ENCODE peak calls at places on chromosomes 5 and 9, in six cellular contexts. B, H, U, J, E and P are unnamed samples. For H3K79me2, the result is how much of the 10 kb centered on the place peaks cover.

GRCh38 chr5:149062371-149063016 is 368 bp downstream of the SH3TC2 start:
- DNase-seq in J (peak), U (no peak), H (no peak), E (peak), B (no peak), P (peak)

GRCh38 chr9:119556129-119556875 is 187.1 kb upstream of the BRINP1 start:
- DNase-seq in E (no peak), U (no peak), H (peak), J (peak), B (peak), P (peak)

GRCh38 chr5:113140837-113141661 is 164.5 kb downstream of the DCP2 start:
- DNase-seq in J (no peak), U (no peak), H (no peak), E (no peak), B (no peak), P (no peak)

GRCh38 chr5:151684690-151685361 is 1.9 kb downstream of the SPARC start:
- DNase-seq in U (no peak), B (no peak), H (peak), E (no peak), J (no peak), P (peak)

GRCh38 chr9:122219856-122220672 is 8.7 kb downstream of the LHX6 start:
- DNase-seq in J (no peak), H (no peak), U (no peak), E (no peak), B (peak), P (no peak)

GRCh38 chr5:51099173-51099853 is 283.9 kb upstream of the ISL1 start:
- DNase-seq in B (no peak), E (no peak), J (no peak), H (no peak), U (no peak), P (no peak)

GRCh38 chr5:65926276-65926761 is at the start of gene ERBIN:
- DNase-seq in E (no peak), U (no peak), B (peak), H (peak), J (peak), P (peak)

GRCh38 chr9:97528529-97529230 is 27.2 kb downstream of the TMOD1 start:
- DNase-seq in B (no peak), H (no peak), E (no peak), J (no peak), U (no peak), P (no peak)

GRCh38 chr5:75367401-75367800 is 30.4 kb downstream of the HMGCR start:
- DNase-seq in J (no peak), B (no peak), E (no peak), U (no peak), H (no peak), P (peak)

GRCh38 chr5:141402553-141403328 is at the start of gene PCDHGA9:
- DNase-seq in E (peak), U (no peak), B (peak), J (no peak), H (peak), P (no peak)

GRCh38 chr5:137630972-137631370 is 104.9 kb downstream of the KLHL3 start:
- DNase-seq in J (no peak), U (no peak), E (no peak), B (no peak), H (no peak), P (peak)

GRCh38 chr9:76687861-76688374 is 76.3 kb upstream of the PCA3 start:
- DNase-seq in H (no peak), U (no peak), E (peak), B (no peak), J (no peak), P (peak)

GRCh38 chr5:43432486-43433365 is 20.5 kb upstream of the CCL28 start:
- DNase-seq in J (peak), E (peak), B (no peak), H (no peak), U (no peak), P (no peak)

GRCh38 chr5:151319334-151319733 is 15.8 kb upstream of the SLC36A3 start:
- DNase-seq in J (no peak), B (no peak), U (no peak), H (no peak), E (peak), P (no peak)

GRCh38 chr5:147404706-147405105 is 105.2 kb downstream of the DPYSL3 start:
- DNase-seq in H (no peak), E (no peak), B (no peak), U (peak), J (no peak), P (no peak)

GRCh38 chr5:116084231-116084630 is 594 bp upstream of the COMMD10 start:
- DNase-seq in E (no peak), H (peak), J (no peak), U (no peak), B (peak), P (no peak)

GRCh38 chr9:129507805-129508204 is 113.1 kb downstream of the C9orf50 start:
- DNase-seq in E (no peak), H (no peak), U (no peak), J (no peak), B (no peak), P (no peak)

GRCh38 chr9:83622814-83623633 is at the start of gene IDNK:
- DNase-seq in H (peak), U (no peak), J (peak), B (peak), E (peak), P (peak)

GRCh38 chr9:128689293-128689770 is 310 bp downstream of the SET start:
- DNase-seq in H (no peak), E (no peak), B (peak), J (no peak), U (no peak), P (no peak)

GRCh38 chr5:1594336-1595106 is 70.8 kb upstream of the LPCAT1 start:
- DNase-seq in E (peak), U (peak), J (peak), B (peak), H (peak), P (peak)

GRCh38 chr5:177390363-177391300 is 6.4 kb downstream of the SLC34A1 start:
- DNase-seq in H (peak), B (peak), E (peak), U (peak), J (peak), P (peak)

DNA sequence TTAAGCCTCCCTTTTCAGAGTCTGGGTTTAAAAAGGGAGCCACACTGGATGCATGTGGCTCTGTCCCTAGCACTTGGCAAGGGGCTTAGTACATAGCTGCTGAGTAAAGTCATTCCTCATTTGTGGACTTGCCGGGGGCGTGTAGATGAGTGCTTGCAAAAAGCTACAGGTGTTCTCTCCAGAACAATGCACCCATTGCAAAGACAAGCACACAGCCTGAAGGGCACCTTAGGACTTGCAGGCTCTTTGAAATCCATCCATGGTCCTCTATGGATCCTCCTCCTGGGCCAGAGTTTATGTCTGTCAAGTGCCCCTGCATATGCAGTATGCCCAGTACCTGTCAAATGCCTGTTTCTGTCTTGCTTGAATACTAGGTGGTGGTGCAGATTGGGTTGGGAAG is 18.3 kb upstream of the SMIM32 start:
- DNase-seq in H (no peak), U (no peak), B (no peak), J (no peak), E (no peak), P (no peak)
- TF ChIP-seq MAX in H (no peak), U (no peak), B (no peak), J (no peak), E (no peak), P (no peak)

GRCh38 chr5:14460844-14461398 is 120.7 kb upstream of the OTULINL start:
- DNase-seq in J (no peak), E (no peak), B (no peak), U (no peak), H (no peak), P (no peak)
- H3K79me2 ChIP-seq in J (under half), E (under half), B (half or more), U (under half), H (under half), P (under half)

GRCh38 chr5:14813747-14814146 is 57.8 kb downstream of the ANKH start:
- DNase-seq in U (no peak), J (no peak), H (no peak), E (no peak), B (no peak), P (no peak)

GRCh38 chr5:14818931-14819790 is 52.4 kb downstream of the ANKH start:
- DNase-seq in E (no peak), B (no peak), U (no peak), J (no peak), H (no peak), P (no peak)

GRCh38 chr5:14816374-14816998 is 55.1 kb downstream of the ANKH start:
- DNase-seq in H (no peak), J (no peak), U (no peak), E (no peak), B (no peak), P (no peak)

GRCh38 chr5:14821721-14822120 is 49.9 kb downstream of the ANKH start:
- DNase-seq in B (no peak), J (no peak), U (no peak), H (no peak), E (no peak), P (peak)

GRCh38 chr5:14816999-14817761 is 54.4 kb downstream of the ANKH start:
- DNase-seq in J (no peak), U (no peak), H (no peak), B (no peak), E (no peak), P (no peak)
- TF ChIP-seq MAX in J (no peak), U (no peak), H (no peak), B (peak), E (no peak), P (no peak)

DNA sequence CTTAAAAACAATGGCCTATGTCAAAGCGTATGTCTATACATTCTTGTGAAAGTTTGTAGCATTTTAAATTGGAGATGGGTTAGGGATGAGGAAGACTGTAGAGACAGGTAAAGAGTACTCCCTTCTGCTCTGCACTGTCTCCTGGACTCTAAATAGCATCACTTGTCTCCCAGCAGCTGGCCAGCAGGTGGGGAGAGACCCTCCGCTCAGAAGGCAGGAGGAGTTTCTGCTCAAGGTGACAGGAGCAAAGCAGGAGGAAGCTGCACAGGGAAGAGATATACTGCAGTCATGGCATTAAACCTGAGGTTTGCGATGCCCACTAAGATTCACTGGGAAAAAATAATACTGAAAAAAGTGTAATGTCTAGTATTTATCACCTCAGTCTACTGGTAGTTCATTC is 10.7 kb upstream of the ASTN2 start:
- DNase-seq in B (no peak), E (no peak), H (no peak), J (no peak), U (no peak), P (no peak)
- H3K79me2 ChIP-seq in B (under half), E (under half), H (under half), J (under half), U (under half), P (under half)